ENCODE peak calls at places on chromosomes 1 and 21, in ten cellular contexts. M, Z, Y, N, B, X, S, P, D and U are unnamed samples.

GRCh38 chr21:44402323-44403105 is 49.1 kb downstream of the TRPM2 start:
- DNase-seq in M (no peak), Z (no peak), Y (no peak), N (no peak), B (no peak), X (no peak), S (no peak), P (no peak), D (no peak), U (no peak)

GRCh38 chr21:31110430-31110829 is 72.2 kb upstream of the KRTAP19-8 start:
- DNase-seq in M (no peak), Z (no peak), Y (no peak), N (no peak), B (peak; percentile 68), X (no peak), S (no peak), P (no peak), D (no peak), U (no peak)

GRCh38 chr1:44050261-44050660 is 19.0 kb upstream of the SLC6A9 start:
- DNase-seq in M (no peak), Z (no peak), Y (no peak), N (no peak), B (no peak), X (no peak), S (no peak), P (no peak), D (no peak), U (no peak)

GRCh38 chr21:16007933-16008332 is 278.2 kb downstream of the USP25 start:
- DNase-seq in M (no peak), Z (no peak), Y (no peak), N (no peak), B (no peak), X (no peak), S (no peak), P (no peak), D (no peak), U (no peak)

GRCh38 chr1:95029532-95029931 is 43.2 kb downstream of the ALG14 start:
- DNase-seq in M (no peak), Z (no peak), Y (no peak), N (no peak), B (no peak), X (no peak), S (no peak), P (no peak), D (no peak), U (no peak)

GRCh38 chr1:89607888-89608626 is 24.9 kb upstream of the LRRC8C start:
- DNase-seq in M (no peak), Z (no peak), Y (peak; percentile 71), N (peak; percentile 64), B (peak; percentile 64), X (peak; percentile 75), S (peak; percentile 64), P (no peak), D (no peak), U (peak; percentile 62)

GRCh38 chr1:17161137-17161700 is 42.0 kb upstream of the PADI2 start:
- DNase-seq in M (no peak), Z (no peak), Y (no peak), N (no peak), B (peak; percentile 20), X (no peak), S (no peak), P (no peak), D (no peak), U (no peak)

GRCh38 chr1:177181280-177181630 is 10.5 kb downstream of the BRINP2 start:
- DNase-seq in M (no peak), Z (no peak), Y (no peak), N (no peak), B (no peak), X (no peak), S (no peak), P (no peak), D (no peak), U (no peak)

GRCh38 chr1:160085686-160086089 is 4.3 kb downstream of the KCNJ9 start:
- DNase-seq in M (peak; percentile 15), Z (peak; percentile 44), Y (peak; percentile 87), N (peak; percentile 76), B (peak; percentile 82), X (peak; percentile 87), S (peak; percentile 81), P (peak; percentile 47), D (peak; percentile 68), U (peak; percentile 71)

GRCh38 chr1:24409535-24409934 is 4.0 kb downstream of the STPG1 start:
- DNase-seq in M (no peak), Z (no peak), Y (no peak), N (no peak), B (no peak), X (no peak), S (no peak), P (no peak), D (no peak), U (no peak)

GRCh38 chr1:186655877-186656276 is 24.3 kb downstream of the PTGS2 start:
- DNase-seq in M (no peak), Z (no peak), Y (no peak), N (no peak), B (no peak), X (no peak), S (no peak), P (no peak), D (no peak), U (no peak)

GRCh38 chr1:156118175-156118868 is 3.8 kb downstream of the LMNA start:
- DNase-seq in M (no peak), Z (no peak), Y (no peak), N (peak; percentile 74), B (no peak), X (no peak), S (no peak), P (no peak), D (no peak), U (no peak)

GRCh38 chr1:241411056-241411775 is 54.2 kb upstream of the RGS7 start:
- DNase-seq in M (no peak), Z (no peak), Y (no peak), N (no peak), B (no peak), X (no peak), S (no peak), P (no peak), D (no peak), U (no peak)

GRCh38 chr1:20708057-20708456 is 9.8 kb downstream of the KIF17 start:
- DNase-seq in M (no peak), Z (no peak), Y (no peak), N (no peak), B (no peak), X (no peak), S (no peak), P (no peak), D (no peak), U (no peak)

GRCh38 chr1:4375812-4376211 is 278.6 kb upstream of the AJAP1 start:
- DNase-seq in M (no peak), Z (no peak), Y (no peak), N (no peak), B (no peak), X (no peak), S (no peak), P (no peak), D (no peak), U (no peak)